ENCODE peak calls at places on chromosomes 3 and 15, in eight cellular contexts. T is mesothelial cell of epicardium; F is AG09309; Q is neural crest cell; E is T-helper 9 cell; C is astrocyte of the spinal cord; H is ELF-1; Y is stimulated activated CD4-positive, alpha-beta T cell treated with anti-CD3 and anti-CD28 coated beads, Interleukin-1b, Interleukin-23, amount 100 ng/mL, for 24 hours. K is an unnamed sample.
A peak's percentile ranks its signal among the peaks of the same experiment; 100 is the strongest.

GRCh38 chr15:68316061-68316804 is 38.7 kb downstream of the FEM1B start:
- DNase-seq in T (no peak), F (no peak), Q (peak; percentile 34), E (no peak), C (peak; percentile 51), H (peak; percentile 60), Y (no peak), K (peak; percentile 72)

GRCh38 chr3:110620118-110620517 is 451.5 kb upstream of the NECTIN3 start:
- DNase-seq in T (no peak), F (no peak), Q (no peak), E (no peak), C (no peak), H (no peak), Y (no peak), K (no peak)

GRCh38 chr3:197507081-197507480 is 48.7 kb downstream of the BDH1 start:
- DNase-seq in T (no peak), F (no peak), Q (no peak), E (no peak), C (no peak), H (no peak), Y (no peak), K (no peak)

GRCh38 chr3:71219744-71220638 is 363.5 kb downstream of the FOXP1 start:
- DNase-seq in T (no peak), F (no peak), Q (no peak), E (no peak), C (no peak), H (no peak), Y (peak; percentile 35), K (no peak)

GRCh38 chr3:150268426-150269321 is 139.4 kb upstream of the TSC22D2 start:
- DNase-seq in T (no peak), F (no peak), Q (no peak), E (no peak), C (no peak), H (no peak), Y (no peak), K (no peak)

GRCh38 chr3:52099006-52099405 is 42.6 kb upstream of the DUSP7 start:
- DNase-seq in T (no peak), F (no peak), Q (no peak), E (no peak), C (no peak), H (no peak), Y (no peak), K (no peak)

GRCh38 chr15:63893866-63894661 is 60.3 kb upstream of the HERC1 start:
- DNase-seq in T (no peak), F (no peak), Q (no peak), E (no peak), C (no peak), H (no peak), Y (no peak), K (no peak)

GRCh38 chr3:177460100-177460499 is 262.8 kb upstream of the TBL1XR1 start:
- DNase-seq in T (no peak), F (no peak), Q (no peak), E (no peak), C (no peak), H (no peak), Y (no peak), K (no peak)

GRCh38 chr3:129614435-129614834 is 8.0 kb upstream of the PLXND1 start:
- DNase-seq in T (no peak), F (no peak), Q (no peak), E (no peak), C (no peak), H (no peak), Y (no peak), K (no peak)

GRCh38 chr15:51731549-51732267 is 5.7 kb downstream of the LYSMD2 start:
- DNase-seq in T (no peak), F (peak; percentile 25), Q (no peak), E (peak; percentile 8), C (peak; percentile 45), H (no peak), Y (no peak), K (no peak)

GRCh38 chr3:108757404-108757982 is at the start of gene RETNLB:
- DNase-seq in T (no peak), F (no peak), Q (no peak), E (no peak), C (no peak), H (no peak), Y (no peak), K (no peak)

GRCh38 chr3:17643691-17644090 is 98.7 kb downstream of the TBC1D5 start:
- DNase-seq in T (no peak), F (peak; percentile 80), Q (no peak), E (no peak), C (peak; percentile 63), H (no peak), Y (no peak), K (no peak)

GRCh38 chr15:76861815-76862397 is 43.2 kb downstream of the SCAPER start:
- DNase-seq in T (no peak), F (no peak), Q (no peak), E (no peak), C (no peak), H (no peak), Y (no peak), K (no peak)

GRCh38 chr15:90240856-90241255 is 6.8 kb downstream of the GDPGP1 start:
- DNase-seq in T (no peak), F (no peak), Q (no peak), E (no peak), C (no peak), H (no peak), Y (no peak), K (no peak)

GRCh38 chr3:33648793-33649192 is 69.3 kb downstream of the CLASP2 start:
- DNase-seq in T (no peak), F (no peak), Q (no peak), E (no peak), C (no peak), H (no peak), Y (no peak), K (no peak)

GRCh38 chr3:197899833-197900478 is 50.0 kb upstream of the RPL35A start:
- DNase-seq in T (no peak), F (no peak), Q (no peak), E (no peak), C (no peak), H (no peak), Y (no peak), K (peak; percentile 51)

GRCh38 chr3:126446301-126446700 is 29.4 kb downstream of the ZXDC start:
- DNase-seq in T (no peak), F (no peak), Q (no peak), E (no peak), C (no peak), H (no peak), Y (no peak), K (no peak)

GRCh38 chr3:37987315-37987697 is 3.3 kb upstream of the VILL start:
- DNase-seq in T (no peak), F (no peak), Q (no peak), E (no peak), C (no peak), H (no peak), Y (no peak), K (no peak)

GRCh38 chr15:92619380-92620101 is 36.0 kb downstream of the FAM174B start:
- DNase-seq in T (no peak), F (peak; percentile 41), Q (no peak), E (no peak), C (peak; percentile 58), H (no peak), Y (no peak), K (no peak)

GRCh38 chr3:23611737-23612295 is 193.9 kb upstream of the UBE2E1 start:
- DNase-seq in T (peak; percentile 75), F (no peak), Q (no peak), E (no peak), C (peak; percentile 82), H (peak; percentile 18), Y (no peak), K (no peak)

GRCh38 chr3:66144792-66145733 is 75.7 kb upstream of the SLC25A26 start:
- DNase-seq in T (no peak), F (no peak), Q (no peak), E (no peak), C (peak; percentile 53), H (no peak), Y (no peak), K (no peak)

GRCh38 chr15:101495334-101496197 is 6.1 kb upstream of the PCSK6 start:
- DNase-seq in T (no peak), F (no peak), Q (no peak), E (no peak), C (no peak), H (no peak), Y (no peak), K (peak; percentile 52)

GRCh38 chr3:168117853-168118313 is 22.2 kb upstream of the GOLIM4 start:
- DNase-seq in T (no peak), F (no peak), Q (no peak), E (no peak), C (peak; percentile 51), H (no peak), Y (no peak), K (no peak)

GRCh38 chr15:71054286-71054952 is 60.9 kb upstream of the THSD4 start:
- DNase-seq in T (no peak), F (no peak), Q (no peak), E (no peak), C (no peak), H (no peak), Y (no peak), K (no peak)

GRCh38 chr3:182388506-182388905 is 404.8 kb upstream of the ATP11B start:
- DNase-seq in T (no peak), F (no peak), Q (no peak), E (no peak), C (peak; percentile 17), H (no peak), Y (no peak), K (no peak)

GRCh38 chr15:66942649-66943390 is 122.6 kb upstream of the SMAD3 start:
- DNase-seq in T (no peak), F (no peak), Q (no peak), E (no peak), C (no peak), H (no peak), Y (no peak), K (no peak)

GRCh38 chr3:197730200-197730599 is 6.5 kb downstream of the RUBCN start:
- DNase-seq in T (no peak), F (peak; percentile 44), Q (no peak), E (no peak), C (peak; percentile 87), H (no peak), Y (no peak), K (no peak)

GRCh38 chr15:52789601-52790165 is 453 bp downstream of the ONECUT1 start:
- DNase-seq in T (no peak), F (no peak), Q (no peak), E (no peak), C (peak; percentile 14), H (no peak), Y (no peak), K (no peak)

GRCh38 chr3:171680690-171681416 is 129.4 kb downstream of the PLD1 start:
- DNase-seq in T (no peak), F (no peak), Q (no peak), E (no peak), C (no peak), H (no peak), Y (no peak), K (no peak)

GRCh38 chr15:42038401-42038800 is 17.6 kb upstream of the PLA2G4E start:
- DNase-seq in T (no peak), F (no peak), Q (no peak), E (no peak), C (no peak), H (no peak), Y (no peak), K (no peak)

GRCh38 chr3:18998069-18998468 is 150.2 kb upstream of the KCNH8 start:
- DNase-seq in T (no peak), F (no peak), Q (no peak), E (no peak), C (no peak), H (no peak), Y (no peak), K (no peak)

GRCh38 chr3:113773381-113773780 is 26.5 kb downstream of the ATP6V1A start:
- DNase-seq in T (no peak), F (peak; percentile 63), Q (no peak), E (no peak), C (peak; percentile 80), H (no peak), Y (no peak), K (no peak)

GRCh38 chr3:188854395-188855149 is 317.2 kb upstream of the TPRG1 start:
- DNase-seq in T (no peak), F (no peak), Q (no peak), E (no peak), C (peak; percentile 43), H (no peak), Y (no peak), K (no peak)

GRCh38 chr3:131125684-131126083 is 99.0 kb downstream of the NEK11 start:
- DNase-seq in T (no peak), F (no peak), Q (no peak), E (no peak), C (no peak), H (no peak), Y (no peak), K (no peak)